ENCODE peak calls at places on chromosomes 4 and X, in six cellular contexts. U, E, K, W, D and X are unnamed samples.

GRCh38 chr4:37478151-37478550 is 208.0 kb downstream of the RELL1 start:
- DNase-seq in U (no peak), D (no peak), E (no peak), K (no peak), W (no peak), X (no peak)

GRCh38 chrX:103275947-103276567 is 493 bp downstream of the TCEAL5 start:
- DNase-seq in U (no peak), E (no peak), K (no peak), D (no peak), W (no peak), X (no peak)

GRCh38 chr4:72136429-72136828 is 104.6 kb downstream of the NPFFR2 start:
- DNase-seq in W (no peak), E (no peak), K (peak), U (no peak), D (no peak), X (no peak)

GRCh38 chr4:150578745-150579470 is 3.0 kb upstream of the MAB21L2 start:
- DNase-seq in D (no peak), K (no peak), E (peak), U (peak), W (no peak), X (no peak)

GRCh38 chr4:174600391-174600790 is 78.1 kb upstream of the HPGD start:
- DNase-seq in W (no peak), U (no peak), E (no peak), D (no peak), K (no peak), X (no peak)

GRCh38 chr4:151454513-151454912 is 45.5 kb downstream of the FHIP1A start:
- DNase-seq in K (no peak), E (no peak), W (no peak), U (no peak), D (no peak), X (no peak)

GRCh38 chrX:12390301-12390700 is 252.0 kb downstream of the FRMPD4 start:
- DNase-seq in K (no peak), U (peak), D (no peak), W (no peak), E (no peak), X (no peak)

GRCh38 chr4:67437974-67438713 is 107.2 kb downstream of the CENPC start:
- DNase-seq in D (no peak), E (no peak), K (peak), U (peak), W (no peak), X (no peak)

GRCh38 chr4:41144812-41145211 is 69.5 kb downstream of the APBB2 start:
- DNase-seq in K (no peak), W (no peak), E (no peak), U (no peak), D (no peak), X (no peak)